ENCODE peak calls at places on chromosomes 11 and 22, in ten cellular contexts. One of them, this sample, is unnamed.

GRCh38 chr11:21566521-21567100 is 626.3 kb upstream of the ANO5 start:
- DNase-seq in right lobe of liver: no peak
- DNase-seq in PC-3: no peak
- DNase-seq in kidney: no peak
- DNase-seq in T-helper 2 cell treated with Interferon-gamma antibody and Interleukin-4, amounts not matched to agents 5 μg/mL and 100 μg/mL, for 36 hours: no peak
- DNase-seq in HCT116: no peak
- DNase-seq in K562: no peak
- DNase-seq in endodermal cell: no peak
- DNase-seq in endothelial cell: no peak
- DNase-seq in fibroblast of the conjunctiva: no peak
- DNase-seq in this sample: no peak

GRCh38 chr11:86874314-86875056 is 74.1 kb downstream of the PRSS23 start:
- DNase-seq in T-helper 2 cell treated with Interferon-gamma antibody and Interleukin-4, amounts not matched to agents 5 μg/mL and 100 μg/mL, for 36 hours: no peak
- DNase-seq in kidney: no peak
- DNase-seq in PC-3: no peak
- DNase-seq in endothelial cell: no peak
- DNase-seq in K562: peak
- DNase-seq in HCT116: no peak
- DNase-seq in fibroblast of the conjunctiva: no peak
- DNase-seq in right lobe of liver: no peak
- DNase-seq in endodermal cell: no peak
- DNase-seq in this sample: no peak

GRCh38 chr22:43183496-43184263 is 3.3 kb downstream of the TTLL12 start:
- DNase-seq in PC-3: no peak
- DNase-seq in endothelial cell: no peak
- DNase-seq in HCT116: no peak
- DNase-seq in right lobe of liver: no peak
- DNase-seq in endodermal cell: no peak
- DNase-seq in kidney: peak
- DNase-seq in K562: peak
- DNase-seq in T-helper 2 cell treated with Interferon-gamma antibody and Interleukin-4, amounts not matched to agents 5 μg/mL and 100 μg/mL, for 36 hours: no peak
- DNase-seq in fibroblast of the conjunctiva: no peak
- DNase-seq in this sample: no peak

GRCh38 chr11:66684635-66685034 is 6.9 kb upstream of the RBM4B start:
- DNase-seq in kidney: no peak
- DNase-seq in fibroblast of the conjunctiva: no peak
- DNase-seq in endothelial cell: no peak
- DNase-seq in K562: no peak
- DNase-seq in PC-3: no peak
- DNase-seq in endodermal cell: no peak
- DNase-seq in T-helper 2 cell treated with Interferon-gamma antibody and Interleukin-4, amounts not matched to agents 5 μg/mL and 100 μg/mL, for 36 hours: no peak
- DNase-seq in right lobe of liver: no peak
- DNase-seq in HCT116: no peak
- DNase-seq in this sample: no peak

GRCh38 chr11:66287256-66288137 is 1.4 kb downstream of the YIF1A start:
- DNase-seq in HCT116: no peak
- DNase-seq in right lobe of liver: no peak
- DNase-seq in K562: no peak
- DNase-seq in endothelial cell: no peak
- DNase-seq in endodermal cell: no peak
- DNase-seq in fibroblast of the conjunctiva: no peak
- DNase-seq in PC-3: no peak
- DNase-seq in kidney: peak
- DNase-seq in T-helper 2 cell treated with Interferon-gamma antibody and Interleukin-4, amounts not matched to agents 5 μg/mL and 100 μg/mL, for 36 hours: no peak
- DNase-seq in this sample: no peak

GRCh38 chr11:78651136-78651775 is 76.6 kb upstream of the NARS2 start:
- DNase-seq in T-helper 2 cell treated with Interferon-gamma antibody and Interleukin-4, amounts not matched to agents 5 μg/mL and 100 μg/mL, for 36 hours: no peak
- DNase-seq in endodermal cell: peak
- DNase-seq in kidney: no peak
- DNase-seq in K562: no peak
- DNase-seq in PC-3: no peak
- DNase-seq in fibroblast of the conjunctiva: no peak
- DNase-seq in HCT116: no peak
- DNase-seq in right lobe of liver: no peak
- DNase-seq in endothelial cell: no peak
- DNase-seq in this sample: no peak

GRCh38 chr11:5204787-5205186 is 4.3 kb upstream of the OR51V1 start:
- DNase-seq in fibroblast of the conjunctiva: peak
- DNase-seq in PC-3: peak
- DNase-seq in right lobe of liver: no peak
- DNase-seq in endothelial cell: peak
- DNase-seq in kidney: no peak
- DNase-seq in HCT116: peak
- DNase-seq in K562: peak
- DNase-seq in T-helper 2 cell treated with Interferon-gamma antibody and Interleukin-4, amounts not matched to agents 5 μg/mL and 100 μg/mL, for 36 hours: no peak
- DNase-seq in endodermal cell: no peak
- DNase-seq in this sample: no peak

GRCh38 chr22:29635734-29636357 is 32.4 kb downstream of the NF2 start:
- DNase-seq in endodermal cell: no peak
- DNase-seq in right lobe of liver: no peak
- DNase-seq in kidney: no peak
- DNase-seq in PC-3: peak
- DNase-seq in T-helper 2 cell treated with Interferon-gamma antibody and Interleukin-4, amounts not matched to agents 5 μg/mL and 100 μg/mL, for 36 hours: no peak
- DNase-seq in HCT116: peak
- DNase-seq in fibroblast of the conjunctiva: peak
- DNase-seq in endothelial cell: no peak
- DNase-seq in K562: peak
- DNase-seq in this sample: no peak

GRCh38 chr22:19841641-19842385 is 12.9 kb downstream of the GNB1L start:
- DNase-seq in kidney: no peak
- DNase-seq in endodermal cell: no peak
- DNase-seq in fibroblast of the conjunctiva: no peak
- DNase-seq in K562: no peak
- DNase-seq in right lobe of liver: no peak
- DNase-seq in T-helper 2 cell treated with Interferon-gamma antibody and Interleukin-4, amounts not matched to agents 5 μg/mL and 100 μg/mL, for 36 hours: no peak
- DNase-seq in HCT116: no peak
- DNase-seq in endothelial cell: no peak
- DNase-seq in PC-3: no peak
- DNase-seq in this sample: no peak

GRCh38 chr11:134592391-134592990 is 180.4 kb upstream of the B3GAT1 start:
- DNase-seq in T-helper 2 cell treated with Interferon-gamma antibody and Interleukin-4, amounts not matched to agents 5 μg/mL and 100 μg/mL, for 36 hours: peak
- DNase-seq in kidney: no peak
- DNase-seq in HCT116: peak
- DNase-seq in endothelial cell: peak
- DNase-seq in K562: peak
- DNase-seq in right lobe of liver: no peak
- DNase-seq in PC-3: no peak
- DNase-seq in fibroblast of the conjunctiva: no peak
- DNase-seq in endodermal cell: peak
- DNase-seq in this sample: no peak

GRCh38 chr11:121762820-121763219 is 310.1 kb upstream of the SORL1-AS1 start:
- DNase-seq in endodermal cell: peak
- DNase-seq in endothelial cell: no peak
- DNase-seq in T-helper 2 cell treated with Interferon-gamma antibody and Interleukin-4, amounts not matched to agents 5 μg/mL and 100 μg/mL, for 36 hours: no peak
- DNase-seq in HCT116: no peak
- DNase-seq in K562: no peak
- DNase-seq in fibroblast of the conjunctiva: no peak
- DNase-seq in kidney: peak
- DNase-seq in PC-3: peak
- DNase-seq in right lobe of liver: no peak
- DNase-seq in this sample: no peak

GRCh38 chr11:128796275-128796674 is 70.8 kb downstream of the KCNJ1 start:
- DNase-seq in endodermal cell: no peak
- DNase-seq in T-helper 2 cell treated with Interferon-gamma antibody and Interleukin-4, amounts not matched to agents 5 μg/mL and 100 μg/mL, for 36 hours: no peak
- DNase-seq in PC-3: peak
- DNase-seq in K562: no peak
- DNase-seq in fibroblast of the conjunctiva: no peak
- DNase-seq in right lobe of liver: no peak
- DNase-seq in endothelial cell: no peak
- DNase-seq in HCT116: no peak
- DNase-seq in kidney: no peak
- DNase-seq in this sample: no peak

GRCh38 chr11:118820412-118821357 is 29.7 kb upstream of the DDX6 start:
- DNase-seq in endodermal cell: peak
- DNase-seq in HCT116: peak
- DNase-seq in kidney: peak
- DNase-seq in fibroblast of the conjunctiva: no peak
- DNase-seq in T-helper 2 cell treated with Interferon-gamma antibody and Interleukin-4, amounts not matched to agents 5 μg/mL and 100 μg/mL, for 36 hours: no peak
- DNase-seq in endothelial cell: no peak
- DNase-seq in PC-3: peak
- DNase-seq in K562: no peak
- DNase-seq in right lobe of liver: peak
- DNase-seq in this sample: peak

GRCh38 chr11:18277560-18278271 is 11.7 kb downstream of the SAA1 start:
- DNase-seq in K562: peak
- DNase-seq in endothelial cell: no peak
- DNase-seq in kidney: no peak
- DNase-seq in fibroblast of the conjunctiva: no peak
- DNase-seq in PC-3: no peak
- DNase-seq in HCT116: no peak
- DNase-seq in T-helper 2 cell treated with Interferon-gamma antibody and Interleukin-4, amounts not matched to agents 5 μg/mL and 100 μg/mL, for 36 hours: no peak
- DNase-seq in endodermal cell: no peak
- DNase-seq in right lobe of liver: no peak
- DNase-seq in this sample: no peak

GRCh38 chr11:47659273-47659672 is 16.9 kb upstream of the MTCH2 start:
- DNase-seq in endodermal cell: no peak
- DNase-seq in right lobe of liver: no peak
- DNase-seq in T-helper 2 cell treated with Interferon-gamma antibody and Interleukin-4, amounts not matched to agents 5 μg/mL and 100 μg/mL, for 36 hours: no peak
- DNase-seq in PC-3: no peak
- DNase-seq in HCT116: no peak
- DNase-seq in K562: no peak
- DNase-seq in endothelial cell: no peak
- DNase-seq in kidney: no peak
- DNase-seq in fibroblast of the conjunctiva: no peak
- DNase-seq in this sample: no peak

GRCh38 chr22:29704528-29705285 is 15.1 kb upstream of the CABP7 start:
- DNase-seq in endodermal cell: no peak
- DNase-seq in right lobe of liver: no peak
- DNase-seq in PC-3: peak
- DNase-seq in endothelial cell: no peak
- DNase-seq in kidney: no peak
- DNase-seq in HCT116: no peak
- DNase-seq in K562: no peak
- DNase-seq in T-helper 2 cell treated with Interferon-gamma antibody and Interleukin-4, amounts not matched to agents 5 μg/mL and 100 μg/mL, for 36 hours: no peak
- DNase-seq in fibroblast of the conjunctiva: no peak
- DNase-seq in this sample: no peak

GRCh38 chr11:69876013-69876412 is 56.8 kb upstream of the FGF3 start:
- DNase-seq in endothelial cell: no peak
- DNase-seq in kidney: peak
- DNase-seq in K562: no peak
- DNase-seq in PC-3: no peak
- DNase-seq in HCT116: no peak
- DNase-seq in fibroblast of the conjunctiva: no peak
- DNase-seq in T-helper 2 cell treated with Interferon-gamma antibody and Interleukin-4, amounts not matched to agents 5 μg/mL and 100 μg/mL, for 36 hours: no peak
- DNase-seq in right lobe of liver: peak
- DNase-seq in endodermal cell: no peak
- DNase-seq in this sample: no peak

GRCh38 chr22:36870250-36870649 is 9.4 kb downstream of the NCF4 start:
- DNase-seq in T-helper 2 cell treated with Interferon-gamma antibody and Interleukin-4, amounts not matched to agents 5 μg/mL and 100 μg/mL, for 36 hours: no peak
- DNase-seq in endodermal cell: no peak
- DNase-seq in endothelial cell: no peak
- DNase-seq in HCT116: peak
- DNase-seq in fibroblast of the conjunctiva: no peak
- DNase-seq in K562: no peak
- DNase-seq in PC-3: peak
- DNase-seq in kidney: peak
- DNase-seq in right lobe of liver: no peak
- DNase-seq in this sample: no peak

GRCh38 chr22:37999236-37999635 is 14.9 kb upstream of the SOX10 start:
- DNase-seq in T-helper 2 cell treated with Interferon-gamma antibody and Interleukin-4, amounts not matched to agents 5 μg/mL and 100 μg/mL, for 36 hours: no peak
- DNase-seq in HCT116: peak
- DNase-seq in endothelial cell: no peak
- DNase-seq in right lobe of liver: no peak
- DNase-seq in endodermal cell: no peak
- DNase-seq in fibroblast of the conjunctiva: no peak
- DNase-seq in K562: peak
- DNase-seq in PC-3: peak
- DNase-seq in kidney: no peak
- DNase-seq in this sample: no peak

GRCh38 chr11:133337905-133338536 is 194.3 kb downstream of the OPCML start:
- DNase-seq in fibroblast of the conjunctiva: no peak
- DNase-seq in T-helper 2 cell treated with Interferon-gamma antibody and Interleukin-4, amounts not matched to agents 5 μg/mL and 100 μg/mL, for 36 hours: no peak
- DNase-seq in endothelial cell: no peak
- DNase-seq in endodermal cell: peak
- DNase-seq in K562: no peak
- DNase-seq in right lobe of liver: no peak
- DNase-seq in kidney: no peak
- DNase-seq in HCT116: no peak
- DNase-seq in PC-3: no peak
- DNase-seq in this sample: no peak

GRCh38 chr22:25495286-25495685 is 69.2 kb upstream of the GRK3 start:
- DNase-seq in endodermal cell: no peak
- DNase-seq in K562: no peak
- DNase-seq in endothelial cell: no peak
- DNase-seq in T-helper 2 cell treated with Interferon-gamma antibody and Interleukin-4, amounts not matched to agents 5 μg/mL and 100 μg/mL, for 36 hours: no peak
- DNase-seq in HCT116: no peak
- DNase-seq in fibroblast of the conjunctiva: no peak
- DNase-seq in PC-3: no peak
- DNase-seq in right lobe of liver: peak
- DNase-seq in kidney: no peak
- DNase-seq in this sample: no peak

GRCh38 chr11:34351687-34352469 is 5.9 kb downstream of the ABTB2 start:
- DNase-seq in K562: no peak
- DNase-seq in endodermal cell: no peak
- DNase-seq in HCT116: no peak
- DNase-seq in kidney: no peak
- DNase-seq in PC-3: no peak
- DNase-seq in T-helper 2 cell treated with Interferon-gamma antibody and Interleukin-4, amounts not matched to agents 5 μg/mL and 100 μg/mL, for 36 hours: no peak
- DNase-seq in fibroblast of the conjunctiva: no peak
- DNase-seq in endothelial cell: no peak
- DNase-seq in right lobe of liver: no peak
- DNase-seq in this sample: no peak

GRCh38 chr22:25327018-25327755 is 107.7 kb downstream of the CRYBB2 start:
- DNase-seq in T-helper 2 cell treated with Interferon-gamma antibody and Interleukin-4, amounts not matched to agents 5 μg/mL and 100 μg/mL, for 36 hours: no peak
- DNase-seq in K562: no peak
- DNase-seq in HCT116: no peak
- DNase-seq in endothelial cell: no peak
- DNase-seq in PC-3: no peak
- DNase-seq in kidney: no peak
- DNase-seq in fibroblast of the conjunctiva: no peak
- DNase-seq in right lobe of liver: no peak
- DNase-seq in endodermal cell: no peak
- DNase-seq in this sample: no peak

GRCh38 chr22:48276933-48277867 is 1514.8 kb downstream of the TBC1D22A start:
- DNase-seq in endothelial cell: no peak
- DNase-seq in HCT116: no peak
- DNase-seq in kidney: peak
- DNase-seq in endodermal cell: no peak
- DNase-seq in PC-3: no peak
- DNase-seq in right lobe of liver: no peak
- DNase-seq in fibroblast of the conjunctiva: no peak
- DNase-seq in T-helper 2 cell treated with Interferon-gamma antibody and Interleukin-4, amounts not matched to agents 5 μg/mL and 100 μg/mL, for 36 hours: no peak
- DNase-seq in K562: no peak
- DNase-seq in this sample: no peak

GRCh38 chr22:22769434-22770279 is 118.0 kb upstream of the IGLL5 start:
- DNase-seq in endothelial cell: no peak
- DNase-seq in fibroblast of the conjunctiva: no peak
- DNase-seq in HCT116: no peak
- DNase-seq in endodermal cell: no peak
- DNase-seq in right lobe of liver: no peak
- DNase-seq in T-helper 2 cell treated with Interferon-gamma antibody and Interleukin-4, amounts not matched to agents 5 μg/mL and 100 μg/mL, for 36 hours: no peak
- DNase-seq in K562: no peak
- DNase-seq in PC-3: no peak
- DNase-seq in kidney: no peak
- DNase-seq in this sample: no peak

GRCh38 chr11:78397398-78397797 is 20.2 kb downstream of the GAB2 start:
- DNase-seq in K562: no peak
- DNase-seq in T-helper 2 cell treated with Interferon-gamma antibody and Interleukin-4, amounts not matched to agents 5 μg/mL and 100 μg/mL, for 36 hours: peak
- DNase-seq in kidney: no peak
- DNase-seq in PC-3: no peak
- DNase-seq in endothelial cell: no peak
- DNase-seq in endodermal cell: no peak
- DNase-seq in fibroblast of the conjunctiva: no peak
- DNase-seq in HCT116: no peak
- DNase-seq in right lobe of liver: no peak
- DNase-seq in this sample: no peak

GRCh38 chr11:127616171-127616570 is 615.6 kb upstream of the KIRREL3 start:
- DNase-seq in fibroblast of the conjunctiva: no peak
- DNase-seq in endodermal cell: no peak
- DNase-seq in T-helper 2 cell treated with Interferon-gamma antibody and Interleukin-4, amounts not matched to agents 5 μg/mL and 100 μg/mL, for 36 hours: no peak
- DNase-seq in endothelial cell: no peak
- DNase-seq in kidney: no peak
- DNase-seq in right lobe of liver: no peak
- DNase-seq in PC-3: no peak
- DNase-seq in K562: no peak
- DNase-seq in HCT116: no peak
- DNase-seq in this sample: no peak